ENCODE peak calls at places on chromosome 4, in seven cellular contexts. One of them, this sample, is unnamed. For H3K4me1, the result is how much of the 10 kb centered on the place peaks cover.

GRCh38 chr4:107586321-107586720 is 133.7 kb downstream of the PAPSS1 start:
- DNase-seq in H1: no peak
- DNase-seq in HCT116: no peak
- DNase-seq in SK-N-SH: no peak
- DNase-seq in HepG2: no peak
- DNase-seq in GM12878: no peak
- DNase-seq in K562: no peak
- DNase-seq in this sample: no peak

GRCh38 chr4:161564230-161564834 is 599.5 kb downstream of the FSTL5 start:
- DNase-seq in H1: no peak
- DNase-seq in HCT116: no peak
- DNase-seq in SK-N-SH: no peak
- DNase-seq in HepG2: no peak
- DNase-seq in GM12878: no peak
- DNase-seq in K562: no peak
- DNase-seq in this sample: no peak

GRCh38 chr4:1172228-1172851 is at the start of gene SPON2:
- DNase-seq in H1: peak
- DNase-seq in HCT116: no peak
- DNase-seq in SK-N-SH: peak
- DNase-seq in HepG2: peak
- DNase-seq in GM12878: no peak
- DNase-seq in K562: no peak
- DNase-seq in this sample: no peak

GRCh38 chr4:164136181-164136616 is 617.7 kb upstream of the SMIM31 start:
- DNase-seq in H1: no peak
- DNase-seq in HCT116: peak
- DNase-seq in SK-N-SH: no peak
- DNase-seq in HepG2: no peak
- DNase-seq in GM12878: no peak
- DNase-seq in K562: no peak
- DNase-seq in this sample: no peak

GRCh38 chr4:1570291-1571164 is 113.6 kb downstream of the FAM53A start:
- DNase-seq in H1: no peak
- DNase-seq in HCT116: no peak
- DNase-seq in SK-N-SH: no peak
- DNase-seq in HepG2: no peak
- DNase-seq in GM12878: no peak
- DNase-seq in K562: no peak
- DNase-seq in this sample: no peak

GRCh38 chr4:94536649-94537464 is 85.1 kb downstream of the PDLIM5 start:
- DNase-seq in H1: no peak
- DNase-seq in HCT116: no peak
- DNase-seq in SK-N-SH: no peak
- DNase-seq in HepG2: no peak
- DNase-seq in GM12878: no peak
- DNase-seq in K562: no peak
- DNase-seq in this sample: no peak

GRCh38 chr4:130849985-130850632 is 1754.2 kb downstream of the C4orf33 start:
- DNase-seq in H1: no peak
- DNase-seq in HCT116: no peak
- DNase-seq in SK-N-SH: peak
- DNase-seq in HepG2: no peak
- DNase-seq in GM12878: no peak
- DNase-seq in K562: no peak
- DNase-seq in this sample: no peak

GRCh38 chr4:163109967-163110366 is 56.7 kb downstream of the NAF1 start:
- DNase-seq in H1: no peak
- DNase-seq in HCT116: no peak
- DNase-seq in SK-N-SH: no peak
- DNase-seq in HepG2: no peak
- DNase-seq in GM12878: no peak
- DNase-seq in K562: no peak
- DNase-seq in this sample: no peak

GRCh38 chr4:74123065-74123728 is 24.2 kb upstream of the CXCL2 start:
- DNase-seq in H1: no peak
- DNase-seq in HCT116: no peak
- DNase-seq in SK-N-SH: no peak
- DNase-seq in HepG2: peak
- DNase-seq in GM12878: no peak
- DNase-seq in K562: no peak
- DNase-seq in this sample: no peak

GRCh38 chr4:5050520-5050955 is 742 bp upstream of the STK32B start:
- DNase-seq in H1: peak
- DNase-seq in HCT116: peak
- DNase-seq in SK-N-SH: peak
- DNase-seq in HepG2: peak
- DNase-seq in GM12878: no peak
- DNase-seq in K562: peak
- DNase-seq in this sample: peak

GRCh38 chr4:2948895-2949781 is 14.1 kb downstream of the NOP14 start:
- DNase-seq in H1: no peak
- DNase-seq in HCT116: peak
- DNase-seq in SK-N-SH: no peak
- DNase-seq in HepG2: no peak
- DNase-seq in GM12878: no peak
- DNase-seq in K562: no peak
- DNase-seq in this sample: no peak

DNA sequence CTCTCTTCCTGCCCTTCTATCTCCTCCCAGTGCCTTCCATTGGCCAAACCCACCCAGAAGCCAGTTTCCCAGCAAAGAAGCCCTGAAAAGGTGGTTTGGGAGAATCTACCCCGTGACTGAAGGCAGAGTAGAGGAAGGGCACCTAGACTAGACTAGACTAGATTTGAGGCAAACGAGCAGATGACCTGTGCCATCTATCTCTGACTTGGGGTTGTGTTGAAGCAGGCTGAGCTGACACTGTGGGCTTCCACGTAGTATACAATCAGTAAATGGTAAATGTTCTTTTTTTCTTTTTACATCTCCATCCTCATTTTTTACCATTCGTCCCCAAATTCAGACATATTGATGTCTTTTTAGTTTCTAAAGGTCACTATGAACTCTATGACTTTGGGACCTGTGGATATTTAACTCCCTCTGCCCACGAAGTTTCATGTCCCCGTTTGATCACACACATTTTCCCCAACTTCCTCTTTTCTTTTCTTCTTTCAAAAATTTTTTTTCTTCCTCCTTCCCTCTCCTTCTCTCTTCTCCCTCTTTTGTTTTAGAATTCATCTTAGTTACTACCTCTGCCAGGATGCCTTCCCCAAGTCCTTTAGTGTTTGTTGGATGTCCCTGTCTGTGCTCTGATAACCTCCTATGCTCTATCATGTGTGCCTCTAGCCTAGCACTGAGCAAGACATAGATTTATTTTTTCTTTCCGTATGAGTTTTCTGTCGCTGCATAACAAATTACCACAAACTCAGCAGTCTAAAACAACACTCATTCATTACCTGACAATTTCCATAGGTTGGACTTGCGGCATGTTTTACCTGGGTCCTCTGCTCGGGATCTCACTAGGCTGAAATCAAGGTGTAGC is 6.2 kb upstream of the AFF1 start:
- DNase-seq in H1: no peak
- DNase-seq in HCT116: no peak
- DNase-seq in SK-N-SH: no peak
- DNase-seq in HepG2: no peak
- DNase-seq in GM12878: no peak
- DNase-seq in K562: no peak
- DNase-seq in this sample: no peak
- H3K4me1 ChIP-seq in H1: under half
- H3K4me1 ChIP-seq in HCT116: under half
- H3K4me1 ChIP-seq in SK-N-SH: under half
- H3K4me1 ChIP-seq in HepG2: under half
- H3K4me1 ChIP-seq in GM12878: under half
- H3K4me1 ChIP-seq in K562: under half
- H3K4me1 ChIP-seq in this sample: under half

GRCh38 chr4:26217961-26218676 is 102.7 kb upstream of the RBPJ start:
- DNase-seq in H1: no peak
- DNase-seq in HCT116: no peak
- DNase-seq in SK-N-SH: peak
- DNase-seq in HepG2: no peak
- DNase-seq in GM12878: peak
- DNase-seq in K562: no peak
- DNase-seq in this sample: no peak
- TF ChIP-seq YY1 in H1: no peak
- TF ChIP-seq YY1 in HCT116: no peak
- TF ChIP-seq YY1 in SK-N-SH: no peak
- TF ChIP-seq YY1 in HepG2: no peak
- TF ChIP-seq YY1 in GM12878: no peak
- TF ChIP-seq YY1 in K562: no peak
- TF ChIP-seq YY1 in this sample: no peak

DNA sequence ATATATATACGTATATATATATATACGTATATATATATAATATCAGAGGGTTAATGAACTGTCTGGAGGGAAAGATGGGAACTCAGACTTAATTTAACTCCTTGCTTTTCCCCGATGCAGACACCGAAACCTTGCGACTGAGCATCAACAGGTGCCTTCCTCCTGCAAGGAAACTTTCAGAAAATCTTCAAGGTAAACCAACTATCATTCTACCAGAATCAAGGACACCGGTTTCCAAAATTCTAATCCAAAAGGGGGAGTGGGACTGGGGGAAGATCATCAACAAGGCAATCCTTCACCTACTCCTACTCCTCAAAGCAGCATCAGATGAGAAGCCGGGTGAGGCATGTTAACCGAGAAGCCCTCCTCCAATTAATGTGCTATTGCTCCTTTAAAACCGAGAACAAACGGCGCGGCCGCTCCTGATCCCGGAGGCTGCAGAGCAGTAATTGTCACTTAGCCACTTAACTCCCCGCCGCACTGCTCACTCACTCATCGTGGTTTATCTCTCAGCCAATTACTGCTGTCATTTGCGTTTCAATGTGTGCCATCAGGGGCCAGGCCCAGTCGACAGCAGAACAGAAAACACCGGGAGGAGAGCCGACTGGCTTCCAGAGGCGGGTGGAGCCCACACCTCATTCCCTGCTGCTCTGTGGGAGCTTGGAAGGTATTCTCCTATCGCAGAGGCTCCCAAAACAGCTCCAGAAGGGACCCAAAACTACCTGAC is 61.7 kb downstream of the MAML3 start:
- DNase-seq in H1: peak
- DNase-seq in HCT116: no peak
- DNase-seq in SK-N-SH: peak
- DNase-seq in HepG2: no peak
- DNase-seq in GM12878: no peak
- DNase-seq in K562: no peak
- DNase-seq in this sample: peak
- H3K4me1 ChIP-seq in H1: under half
- H3K4me1 ChIP-seq in HCT116: half or more
- H3K4me1 ChIP-seq in SK-N-SH: half or more
- H3K4me1 ChIP-seq in HepG2: under half
- H3K4me1 ChIP-seq in GM12878: under half
- H3K4me1 ChIP-seq in K562: under half
- H3K4me1 ChIP-seq in this sample: under half

GRCh38 chr4:15675363-15675762 is 6.3 kb upstream of the FAM200B start:
- DNase-seq in H1: no peak
- DNase-seq in HCT116: no peak
- DNase-seq in SK-N-SH: no peak
- DNase-seq in HepG2: no peak
- DNase-seq in GM12878: no peak
- DNase-seq in K562: no peak
- DNase-seq in this sample: no peak
- TF ChIP-seq YY1 in H1: no peak
- TF ChIP-seq YY1 in HCT116: no peak
- TF ChIP-seq YY1 in SK-N-SH: no peak
- TF ChIP-seq YY1 in HepG2: no peak
- TF ChIP-seq YY1 in GM12878: no peak
- TF ChIP-seq YY1 in K562: no peak
- TF ChIP-seq YY1 in this sample: no peak

DNA sequence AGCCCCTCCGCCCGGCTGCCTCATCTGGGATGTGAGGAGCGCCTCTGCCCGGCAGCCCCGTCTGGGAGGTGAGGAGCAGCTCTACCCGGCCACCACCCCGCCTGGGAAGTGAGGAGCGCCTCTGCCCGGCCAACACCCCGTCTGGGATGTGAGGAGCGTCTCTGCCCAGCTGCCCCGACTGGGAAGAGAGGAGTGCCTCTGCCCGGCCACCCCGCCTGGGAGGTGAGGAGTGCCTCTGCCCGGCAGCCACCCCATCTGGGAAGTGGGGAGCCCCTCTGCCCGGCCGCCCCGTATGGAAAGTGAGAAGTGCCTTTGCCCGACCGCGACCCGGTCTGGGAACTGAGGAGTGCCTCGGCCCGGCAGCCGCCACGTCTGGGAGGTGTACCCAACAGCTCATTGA is 74.3 kb upstream of the TNIP3 start:
- DNase-seq in H1: no peak
- DNase-seq in HCT116: no peak
- DNase-seq in SK-N-SH: no peak
- DNase-seq in HepG2: no peak
- DNase-seq in GM12878: no peak
- DNase-seq in K562: no peak
- DNase-seq in this sample: no peak
- H3K4me1 ChIP-seq in H1: under half
- H3K4me1 ChIP-seq in HCT116: under half
- H3K4me1 ChIP-seq in SK-N-SH: under half
- H3K4me1 ChIP-seq in HepG2: under half
- H3K4me1 ChIP-seq in GM12878: under half
- H3K4me1 ChIP-seq in K562: under half
- H3K4me1 ChIP-seq in this sample: under half

GRCh38 chr4:102390438-102390837 is 45.2 kb upstream of the SLC39A8 start:
- DNase-seq in H1: no peak
- DNase-seq in HCT116: no peak
- DNase-seq in SK-N-SH: no peak
- DNase-seq in HepG2: no peak
- DNase-seq in GM12878: peak
- DNase-seq in K562: no peak
- DNase-seq in this sample: no peak
- TF ChIP-seq YY1 in H1: no peak
- TF ChIP-seq YY1 in HCT116: no peak
- TF ChIP-seq YY1 in SK-N-SH: no peak
- TF ChIP-seq YY1 in HepG2: no peak
- TF ChIP-seq YY1 in GM12878: no peak
- TF ChIP-seq YY1 in K562: no peak
- TF ChIP-seq YY1 in this sample: no peak

DNA sequence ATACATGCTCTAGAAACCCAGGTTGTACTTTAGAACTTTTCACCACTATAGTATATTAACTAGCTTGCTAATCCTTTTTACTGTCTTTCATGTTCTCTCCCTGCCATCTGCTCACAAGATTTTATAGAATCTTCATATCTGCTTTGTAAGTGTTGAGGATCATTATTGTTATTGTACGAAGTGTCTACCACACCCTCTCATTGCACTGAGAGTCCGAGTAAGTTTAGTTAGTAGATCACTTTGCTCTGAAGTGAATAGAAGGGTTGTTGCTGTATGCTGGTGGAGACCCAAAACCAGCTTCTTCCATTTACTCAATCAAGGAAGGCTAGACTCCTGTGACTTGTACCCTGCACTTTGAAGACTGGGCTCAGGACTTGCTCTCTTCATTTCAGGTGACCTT is 17.1 kb downstream of the GAB1 start:
- DNase-seq in H1: no peak
- DNase-seq in HCT116: no peak
- DNase-seq in SK-N-SH: no peak
- DNase-seq in HepG2: no peak
- DNase-seq in GM12878: no peak
- DNase-seq in K562: no peak
- DNase-seq in this sample: no peak
- H3K4me1 ChIP-seq in H1: under half
- H3K4me1 ChIP-seq in HCT116: under half
- H3K4me1 ChIP-seq in SK-N-SH: under half
- H3K4me1 ChIP-seq in HepG2: under half
- H3K4me1 ChIP-seq in GM12878: under half
- H3K4me1 ChIP-seq in K562: under half
- H3K4me1 ChIP-seq in this sample: under half

GRCh38 chr4:112358952-112359749 is 62.0 kb downstream of the ALPK1 start:
- DNase-seq in H1: no peak
- DNase-seq in HCT116: no peak
- DNase-seq in SK-N-SH: no peak
- DNase-seq in HepG2: no peak
- DNase-seq in GM12878: no peak
- DNase-seq in K562: no peak
- DNase-seq in this sample: no peak
- TF ChIP-seq YY1 in H1: no peak
- TF ChIP-seq YY1 in HCT116: no peak
- TF ChIP-seq YY1 in SK-N-SH: no peak
- TF ChIP-seq YY1 in HepG2: no peak
- TF ChIP-seq YY1 in GM12878: no peak
- TF ChIP-seq YY1 in K562: no peak
- TF ChIP-seq YY1 in this sample: no peak

This sample was measured in NT2/D1.